ENCODE peak calls at places on chromosomes 7 and 10, in nine cellular contexts. One of them, this sample, is unnamed.

GRCh38 chr10:15237351-15237750 is 68.9 kb upstream of the NMT2 start:
- DNase-seq in left ventricle myocardium inferior: no peak
- DNase-seq in heart right ventricle: peak; percentile 15
- DNase-seq in fibroblast of lung: peak; percentile 51
- DNase-seq in Peyer's patch: no peak
- DNase-seq in spleen: no peak
- DNase-seq in psoas muscle: no peak
- DNase-seq in H7: no peak
- DNase-seq in lower leg skin: peak; percentile 61
- DNase-seq in this sample: peak; percentile 28

GRCh38 chr10:132570771-132571564 is 33.4 kb downstream of the INPP5A start:
- DNase-seq in H7: peak; percentile 73
- DNase-seq in Peyer's patch: peak; percentile 81
- DNase-seq in psoas muscle: no peak
- DNase-seq in lower leg skin: no peak
- DNase-seq in left ventricle myocardium inferior: no peak
- DNase-seq in heart right ventricle: no peak
- DNase-seq in fibroblast of lung: no peak
- DNase-seq in spleen: peak; percentile 93
- DNase-seq in this sample: peak; percentile 67

GRCh38 chr7:64559206-64559605 is 3.7 kb downstream of the ZNF680 start:
- DNase-seq in left ventricle myocardium inferior: no peak
- DNase-seq in Peyer's patch: no peak
- DNase-seq in psoas muscle: peak; percentile 20
- DNase-seq in lower leg skin: no peak
- DNase-seq in heart right ventricle: no peak
- DNase-seq in H7: no peak
- DNase-seq in fibroblast of lung: peak; percentile 17
- DNase-seq in spleen: no peak
- DNase-seq in this sample: no peak

GRCh38 chr7:55361560-55361959 is 3.6 kb upstream of the LANCL2 start:
- DNase-seq in psoas muscle: no peak
- DNase-seq in left ventricle myocardium inferior: no peak
- DNase-seq in heart right ventricle: no peak
- DNase-seq in H7: no peak
- DNase-seq in fibroblast of lung: no peak
- DNase-seq in spleen: no peak
- DNase-seq in lower leg skin: no peak
- DNase-seq in Peyer's patch: no peak
- DNase-seq in this sample: no peak

GRCh38 chr10:101903827-101904520 is 60.4 kb upstream of the KCNIP2 start:
- DNase-seq in lower leg skin: no peak
- DNase-seq in fibroblast of lung: peak; percentile 66
- DNase-seq in psoas muscle: no peak
- DNase-seq in H7: no peak
- DNase-seq in Peyer's patch: peak; percentile 57
- DNase-seq in heart right ventricle: no peak
- DNase-seq in spleen: peak; percentile 78
- DNase-seq in left ventricle myocardium inferior: no peak
- DNase-seq in this sample: no peak

GRCh38 chr7:50696810-50697582 is 85.7 kb downstream of the GRB10 start:
- DNase-seq in Peyer's patch: no peak
- DNase-seq in fibroblast of lung: no peak
- DNase-seq in left ventricle myocardium inferior: no peak
- DNase-seq in lower leg skin: no peak
- DNase-seq in H7: no peak
- DNase-seq in heart right ventricle: no peak
- DNase-seq in spleen: no peak
- DNase-seq in psoas muscle: no peak
- DNase-seq in this sample: peak; percentile 51

GRCh38 chr7:142438235-142438922 is 180.5 kb upstream of the PRSS58 start:
- DNase-seq in H7: peak; percentile 74
- DNase-seq in Peyer's patch: no peak
- DNase-seq in fibroblast of lung: peak; percentile 59
- DNase-seq in heart right ventricle: no peak
- DNase-seq in lower leg skin: no peak
- DNase-seq in spleen: no peak
- DNase-seq in psoas muscle: no peak
- DNase-seq in left ventricle myocardium inferior: no peak
- DNase-seq in this sample: peak; percentile 46

GRCh38 chr10:112650588-112651030 is 203.6 kb downstream of the VTI1A start:
- DNase-seq in psoas muscle: no peak
- DNase-seq in left ventricle myocardium inferior: no peak
- DNase-seq in Peyer's patch: no peak
- DNase-seq in fibroblast of lung: peak; percentile 37
- DNase-seq in H7: no peak
- DNase-seq in lower leg skin: no peak
- DNase-seq in heart right ventricle: no peak
- DNase-seq in spleen: no peak
- DNase-seq in this sample: no peak

GRCh38 chr7:142771353-142771723 is 568 bp downstream of the PRSS2 start:
- DNase-seq in Peyer's patch: peak; percentile 35
- DNase-seq in psoas muscle: no peak
- DNase-seq in spleen: no peak
- DNase-seq in H7: no peak
- DNase-seq in fibroblast of lung: no peak
- DNase-seq in heart right ventricle: no peak
- DNase-seq in lower leg skin: no peak
- DNase-seq in left ventricle myocardium inferior: no peak
- DNase-seq in this sample: no peak

DNA sequence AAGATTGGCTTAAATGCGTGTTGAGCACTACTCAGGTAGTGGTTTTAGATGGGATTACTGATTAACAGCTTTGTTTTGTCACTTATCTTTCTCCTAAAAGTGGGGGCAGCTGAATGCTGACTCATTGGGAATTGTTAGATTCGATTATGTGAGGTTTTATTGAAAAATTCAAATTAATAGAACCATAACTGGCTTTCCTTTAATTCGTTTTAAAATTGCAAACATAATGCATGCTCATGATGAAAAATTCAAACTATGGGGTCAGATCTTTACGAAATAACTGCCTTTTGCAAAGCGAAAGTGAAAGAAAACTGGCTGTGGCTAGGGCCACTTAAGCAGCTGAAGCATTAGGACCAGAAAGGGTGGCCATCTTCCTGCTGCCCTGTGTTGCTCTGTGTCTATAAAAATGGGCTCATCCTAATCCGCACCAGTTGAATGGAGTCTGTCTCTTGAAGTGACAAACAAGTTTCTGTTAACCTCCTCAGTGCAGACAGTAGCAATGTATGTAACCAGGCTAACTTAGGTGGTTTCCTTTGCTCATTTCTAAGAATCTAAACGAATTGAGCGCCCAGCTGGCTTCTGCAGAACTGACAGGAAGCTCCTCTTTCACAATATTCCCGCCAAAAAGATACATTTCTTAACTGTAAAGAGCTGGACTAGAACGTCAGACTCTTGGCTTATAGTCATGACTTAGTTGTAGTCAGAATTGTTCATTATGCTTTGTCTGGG is 27.8 kb downstream of the DENND10 start:
- DNase-seq in left ventricle myocardium inferior: no peak
- DNase-seq in H7: no peak
- DNase-seq in spleen: no peak
- DNase-seq in heart right ventricle: no peak
- DNase-seq in Peyer's patch: peak; percentile 23
- DNase-seq in fibroblast of lung: peak; percentile 71
- DNase-seq in lower leg skin: peak; percentile 36
- DNase-seq in psoas muscle: no peak
- DNase-seq in this sample: peak; percentile 62
- H3K4me3 ChIP-seq in left ventricle myocardium inferior: peak overlapping the region; percentile 58
- H3K4me3 ChIP-seq in H7: no peak overlapping the region
- H3K4me3 ChIP-seq in spleen: peak overlapping the region; percentile 24
- H3K4me3 ChIP-seq in heart right ventricle: peak overlapping the region; percentile 55
- H3K4me3 ChIP-seq in Peyer's patch: peak overlapping the region; percentile 40
- H3K4me3 ChIP-seq in fibroblast of lung: no peak overlapping the region
- H3K4me3 ChIP-seq in lower leg skin: no peak overlapping the region
- H3K4me3 ChIP-seq in psoas muscle: peak overlapping the region; percentile 47
- H3K4me3 ChIP-seq in this sample: peak overlapping the region; percentile 11

DNA sequence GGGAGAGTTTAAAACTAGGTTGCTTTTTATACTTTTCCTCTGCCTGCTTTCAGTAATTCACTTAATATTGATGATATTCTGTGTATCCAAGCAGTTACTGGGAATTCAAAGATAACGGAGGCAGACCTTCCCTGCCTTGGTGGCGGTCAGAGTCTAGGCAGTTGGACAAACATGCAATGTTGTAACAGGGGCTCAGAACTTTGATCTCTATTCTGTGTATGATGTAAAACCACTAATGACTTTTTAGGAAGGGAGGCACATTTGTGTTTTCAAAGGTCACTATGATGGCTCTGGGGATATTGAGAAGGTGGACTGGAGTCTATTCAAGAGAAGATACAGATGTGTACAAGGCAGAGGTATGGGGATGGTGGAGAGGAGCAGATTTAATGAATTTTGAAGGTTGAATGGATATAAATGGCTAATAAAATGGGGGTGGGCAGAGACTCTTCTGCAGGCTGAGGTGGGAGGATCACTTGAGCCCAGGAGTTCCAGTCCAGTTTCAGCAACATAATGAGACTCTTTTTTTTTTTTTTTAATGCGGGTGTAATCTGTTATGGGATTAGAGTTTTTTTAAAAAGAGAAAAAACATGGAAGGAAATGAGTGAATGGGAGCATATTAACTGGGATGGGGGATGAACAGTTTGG is 5.7 kb upstream of the PON2 start:
- DNase-seq in fibroblast of lung: no peak
- DNase-seq in psoas muscle: no peak
- DNase-seq in H7: no peak
- DNase-seq in Peyer's patch: no peak
- DNase-seq in heart right ventricle: no peak
- DNase-seq in spleen: no peak
- DNase-seq in lower leg skin: no peak
- DNase-seq in left ventricle myocardium inferior: no peak
- DNase-seq in this sample: peak; percentile 76
- H3K4me3 ChIP-seq in fibroblast of lung: no peak overlapping the region
- H3K4me3 ChIP-seq in psoas muscle: no peak overlapping the region
- H3K4me3 ChIP-seq in H7: no peak overlapping the region
- H3K4me3 ChIP-seq in Peyer's patch: no peak overlapping the region
- H3K4me3 ChIP-seq in heart right ventricle: no peak overlapping the region
- H3K4me3 ChIP-seq in spleen: no peak overlapping the region
- H3K4me3 ChIP-seq in lower leg skin: no peak overlapping the region
- H3K4me3 ChIP-seq in left ventricle myocardium inferior: no peak overlapping the region
- H3K4me3 ChIP-seq in this sample: no peak overlapping the region

GRCh38 chr10:3482200-3482993 is 302.6 kb downstream of the KLF6 start:
- DNase-seq in lower leg skin: peak; percentile 91
- DNase-seq in fibroblast of lung: peak; percentile 96
- DNase-seq in heart right ventricle: peak; percentile 39
- DNase-seq in left ventricle myocardium inferior: no peak
- DNase-seq in spleen: no peak
- DNase-seq in psoas muscle: peak; percentile 42
- DNase-seq in H7: peak; percentile 53
- DNase-seq in Peyer's patch: no peak
- DNase-seq in this sample: peak; percentile 74
- H3K4me3 ChIP-seq in lower leg skin: no peak overlapping the region
- H3K4me3 ChIP-seq in fibroblast of lung: no peak overlapping the region
- H3K4me3 ChIP-seq in heart right ventricle: peak overlapping the region; percentile 34
- H3K4me3 ChIP-seq in left ventricle myocardium inferior: peak overlapping the region; percentile 42
- H3K4me3 ChIP-seq in spleen: no peak overlapping the region
- H3K4me3 ChIP-seq in psoas muscle: peak overlapping the region; percentile 6
- H3K4me3 ChIP-seq in H7: no peak overlapping the region
- H3K4me3 ChIP-seq in Peyer's patch: no peak overlapping the region
- H3K4me3 ChIP-seq in this sample: no peak overlapping the region

GRCh38 chr7:91880413-91881241 is at the start of gene MTERF1:
- DNase-seq in spleen: peak; percentile 97
- DNase-seq in Peyer's patch: peak; percentile 91
- DNase-seq in fibroblast of lung: peak; percentile 93
- DNase-seq in left ventricle myocardium inferior: peak; percentile 93
- DNase-seq in H7: peak; percentile 84
- DNase-seq in heart right ventricle: peak; percentile 93
- DNase-seq in lower leg skin: peak; percentile 97
- DNase-seq in psoas muscle: peak; percentile 93
- DNase-seq in this sample: peak; percentile 92
- H3K4me3 ChIP-seq in spleen: peak within 1 kb of the TSS; percentile 63
- H3K4me3 ChIP-seq in Peyer's patch: peak within 1 kb of the TSS; percentile 92
- H3K4me3 ChIP-seq in fibroblast of lung: peak within 1 kb of the TSS; percentile 65
- H3K4me3 ChIP-seq in left ventricle myocardium inferior: peak within 1 kb of the TSS; percentile 87
- H3K4me3 ChIP-seq in H7: peak within 1 kb of the TSS; percentile 63
- H3K4me3 ChIP-seq in heart right ventricle: peak within 1 kb of the TSS; percentile 78
- H3K4me3 ChIP-seq in lower leg skin: peak within 1 kb of the TSS; percentile 93
- H3K4me3 ChIP-seq in psoas muscle: peak within 1 kb of the TSS; percentile 94
- H3K4me3 ChIP-seq in this sample: peak within 1 kb of the TSS; percentile 73

DNA sequence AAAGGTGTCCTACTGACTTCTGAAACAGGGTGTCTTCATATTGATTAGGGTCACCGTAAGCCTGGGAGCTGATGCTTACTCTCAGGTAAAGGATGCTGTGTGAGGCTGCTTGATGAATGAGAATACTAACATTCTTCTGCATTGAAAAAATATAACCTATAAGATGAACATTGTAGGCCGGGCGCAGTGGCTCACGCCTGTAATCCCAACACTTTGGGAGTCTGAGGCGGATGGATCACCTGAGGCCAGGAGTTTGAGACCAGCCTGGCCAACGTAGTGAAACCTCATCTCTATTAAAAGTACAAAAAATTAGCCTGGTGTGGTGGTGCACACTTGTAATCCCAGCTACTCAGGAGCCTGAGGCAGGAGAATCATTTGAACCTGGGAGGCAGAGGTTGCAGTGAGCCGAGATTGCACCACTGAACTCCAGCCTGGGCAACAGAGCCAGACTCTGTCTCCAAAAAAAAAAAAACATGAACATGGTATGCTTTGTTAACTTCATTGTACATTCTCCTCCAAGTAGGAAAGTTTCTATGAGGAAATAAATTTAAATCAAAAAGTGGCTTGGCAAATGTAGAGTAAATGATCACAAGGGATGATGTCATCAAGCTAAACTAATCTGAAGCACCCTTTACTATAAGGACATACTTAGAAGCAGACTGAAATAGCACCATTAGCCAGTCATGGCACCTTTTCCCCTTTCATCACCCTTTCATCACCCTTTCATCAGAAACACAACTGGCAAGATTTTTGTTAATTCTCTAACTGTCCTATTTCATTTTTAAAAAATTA is 1.5 kb upstream of the BRAF start:
- DNase-seq in Peyer's patch: no peak
- DNase-seq in fibroblast of lung: no peak
- DNase-seq in psoas muscle: no peak
- DNase-seq in H7: no peak
- DNase-seq in lower leg skin: no peak
- DNase-seq in spleen: no peak
- DNase-seq in left ventricle myocardium inferior: no peak
- DNase-seq in heart right ventricle: no peak
- DNase-seq in this sample: no peak
- H3K4me3 ChIP-seq in Peyer's patch: no peak overlapping the region
- H3K4me3 ChIP-seq in fibroblast of lung: no peak overlapping the region
- H3K4me3 ChIP-seq in psoas muscle: no peak overlapping the region
- H3K4me3 ChIP-seq in H7: no peak overlapping the region
- H3K4me3 ChIP-seq in lower leg skin: no peak overlapping the region
- H3K4me3 ChIP-seq in spleen: no peak overlapping the region
- H3K4me3 ChIP-seq in left ventricle myocardium inferior: no peak overlapping the region
- H3K4me3 ChIP-seq in heart right ventricle: peak overlapping the region; percentile 98
- H3K4me3 ChIP-seq in this sample: no peak overlapping the region

GRCh38 chr10:8035641-8036520 is 18.6 kb upstream of the GATA3 start:
- DNase-seq in psoas muscle: no peak
- DNase-seq in Peyer's patch: no peak
- DNase-seq in left ventricle myocardium inferior: no peak
- DNase-seq in H7: peak; percentile 74
- DNase-seq in lower leg skin: peak; percentile 67
- DNase-seq in spleen: no peak
- DNase-seq in fibroblast of lung: no peak
- DNase-seq in heart right ventricle: no peak
- DNase-seq in this sample: no peak
- H3K4me3 ChIP-seq in psoas muscle: no peak overlapping the region
- H3K4me3 ChIP-seq in Peyer's patch: no peak overlapping the region
- H3K4me3 ChIP-seq in left ventricle myocardium inferior: no peak overlapping the region
- H3K4me3 ChIP-seq in H7: no peak overlapping the region
- H3K4me3 ChIP-seq in lower leg skin: no peak overlapping the region
- H3K4me3 ChIP-seq in spleen: no peak overlapping the region
- H3K4me3 ChIP-seq in fibroblast of lung: no peak overlapping the region
- H3K4me3 ChIP-seq in heart right ventricle: no peak overlapping the region
- H3K4me3 ChIP-seq in this sample: no peak overlapping the region

GRCh38 chr7:129845178-129845971 is 107.4 kb downstream of the UBE2H start:
- DNase-seq in psoas muscle: no peak
- DNase-seq in Peyer's patch: no peak
- DNase-seq in lower leg skin: no peak
- DNase-seq in spleen: no peak
- DNase-seq in left ventricle myocardium inferior: no peak
- DNase-seq in H7: no peak
- DNase-seq in fibroblast of lung: peak; percentile 51
- DNase-seq in heart right ventricle: no peak
- DNase-seq in this sample: peak; percentile 41
- H3K4me3 ChIP-seq in psoas muscle: no peak overlapping the region
- H3K4me3 ChIP-seq in Peyer's patch: no peak overlapping the region
- H3K4me3 ChIP-seq in lower leg skin: no peak overlapping the region
- H3K4me3 ChIP-seq in spleen: no peak overlapping the region
- H3K4me3 ChIP-seq in left ventricle myocardium inferior: no peak overlapping the region
- H3K4me3 ChIP-seq in H7: no peak overlapping the region
- H3K4me3 ChIP-seq in fibroblast of lung: no peak overlapping the region
- H3K4me3 ChIP-seq in heart right ventricle: no peak overlapping the region
- H3K4me3 ChIP-seq in this sample: no peak overlapping the region

This sample was measured in small intestine.